ENCODE peak calls at places on chromosome 2, in nine cellular contexts. One of them, this sample, is unnamed.

GRCh38 chr2:41854227-41854626 is 193.6 kb upstream of the PKDCC start:
- DNase-seq in pancreas: no peak
- DNase-seq in H7: no peak
- DNase-seq in IMR-90: peak; percentile 64
- DNase-seq in H1: no peak
- DNase-seq in neural progenitor cell: no peak
- DNase-seq in CD8-positive, alpha-beta T cell: no peak
- DNase-seq in body of pancreas: no peak
- DNase-seq in psoas muscle: no peak
- DNase-seq in this sample: no peak

GRCh38 chr2:235229236-235229635 is 264.6 kb upstream of the AGAP1 start:
- DNase-seq in pancreas: no peak
- DNase-seq in H7: no peak
- DNase-seq in IMR-90: no peak
- DNase-seq in H1: no peak
- DNase-seq in neural progenitor cell: no peak
- DNase-seq in CD8-positive, alpha-beta T cell: no peak
- DNase-seq in body of pancreas: no peak
- DNase-seq in psoas muscle: no peak
- DNase-seq in this sample: no peak

GRCh38 chr2:28052691-28053090 is 162.2 kb downstream of the BABAM2 start:
- DNase-seq in pancreas: no peak
- DNase-seq in H7: no peak
- DNase-seq in IMR-90: peak; percentile 32
- DNase-seq in H1: no peak
- DNase-seq in neural progenitor cell: no peak
- DNase-seq in CD8-positive, alpha-beta T cell: no peak
- DNase-seq in body of pancreas: no peak
- DNase-seq in psoas muscle: no peak
- DNase-seq in this sample: no peak

GRCh38 chr2:214482716-214483115 is 71.9 kb downstream of the VWC2L start:
- DNase-seq in pancreas: no peak
- DNase-seq in H7: no peak
- DNase-seq in IMR-90: no peak
- DNase-seq in H1: no peak
- DNase-seq in neural progenitor cell: peak; percentile 22
- DNase-seq in CD8-positive, alpha-beta T cell: no peak
- DNase-seq in body of pancreas: no peak
- DNase-seq in psoas muscle: no peak
- DNase-seq in this sample: no peak

GRCh38 chr2:164515030-164515429 is 106.3 kb downstream of the GRB14 start:
- DNase-seq in pancreas: no peak
- DNase-seq in H7: no peak
- DNase-seq in IMR-90: no peak
- DNase-seq in H1: no peak
- DNase-seq in neural progenitor cell: no peak
- DNase-seq in CD8-positive, alpha-beta T cell: no peak
- DNase-seq in body of pancreas: no peak
- DNase-seq in psoas muscle: no peak
- DNase-seq in this sample: no peak

GRCh38 chr2:6967301-6967700 is 50.1 kb downstream of the RNF144A start:
- DNase-seq in pancreas: no peak
- DNase-seq in H7: no peak
- DNase-seq in IMR-90: no peak
- DNase-seq in H1: no peak
- DNase-seq in neural progenitor cell: no peak
- DNase-seq in CD8-positive, alpha-beta T cell: no peak
- DNase-seq in body of pancreas: no peak
- DNase-seq in psoas muscle: no peak
- DNase-seq in this sample: no peak

GRCh38 chr2:223740679-223741078 is 96.7 kb downstream of the AP1S3 start:
- DNase-seq in pancreas: no peak
- DNase-seq in H7: no peak
- DNase-seq in IMR-90: no peak
- DNase-seq in H1: no peak
- DNase-seq in neural progenitor cell: no peak
- DNase-seq in CD8-positive, alpha-beta T cell: no peak
- DNase-seq in body of pancreas: no peak
- DNase-seq in psoas muscle: no peak
- DNase-seq in this sample: peak; percentile 45

GRCh38 chr2:229713371-229714079 is 830 bp downstream of the DNER start:
- DNase-seq in pancreas: no peak
- DNase-seq in H7: peak; percentile 84
- DNase-seq in IMR-90: no peak
- DNase-seq in H1: no peak
- DNase-seq in neural progenitor cell: peak; percentile 78
- DNase-seq in CD8-positive, alpha-beta T cell: no peak
- DNase-seq in body of pancreas: no peak
- DNase-seq in psoas muscle: no peak
- DNase-seq in this sample: no peak

DNA sequence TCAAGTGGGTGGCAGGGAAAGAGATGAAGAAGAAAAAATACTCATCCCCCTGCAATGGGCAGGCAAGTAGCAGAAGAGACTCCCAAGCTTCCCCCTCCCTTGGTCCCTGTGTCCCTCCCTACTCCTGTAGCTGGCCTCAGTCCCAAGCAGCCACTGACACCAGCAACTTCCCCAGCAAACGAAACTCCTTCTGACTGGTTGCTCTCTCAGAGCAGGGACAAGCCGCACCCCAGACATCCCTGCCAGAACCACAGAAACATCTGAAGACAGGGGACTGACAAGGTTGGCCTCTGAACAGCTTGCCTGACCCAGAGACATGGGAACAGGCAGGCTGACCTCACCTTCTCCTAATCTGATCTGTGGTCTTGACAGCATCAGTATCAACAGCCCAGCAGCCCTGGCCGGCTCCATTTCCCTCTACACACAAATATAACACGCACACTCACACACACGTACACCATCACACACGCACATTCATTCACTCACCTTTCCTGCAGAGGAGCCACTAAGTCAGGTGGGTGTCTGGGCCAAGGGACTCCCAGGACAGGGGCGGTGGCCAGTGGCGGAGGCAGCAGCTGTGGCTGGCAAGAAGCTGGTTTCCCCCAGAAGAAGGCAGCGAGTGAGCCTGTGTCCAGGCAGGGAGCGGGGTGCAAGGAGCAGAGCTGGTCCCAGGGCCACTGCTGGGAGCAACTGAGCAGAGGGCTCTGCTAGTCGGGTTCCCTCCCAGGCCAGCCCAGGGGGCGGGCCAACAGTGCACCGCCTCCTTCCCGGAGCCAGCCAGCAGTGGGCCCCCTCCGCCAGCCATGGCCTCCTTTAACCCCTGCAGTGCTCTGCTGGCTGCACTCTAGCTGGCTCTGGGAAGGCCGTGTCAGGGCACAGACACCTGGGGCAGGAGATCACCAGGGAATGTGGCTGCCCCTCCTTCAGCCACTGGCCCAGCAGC is 59.1 kb downstream of the TNS1 start:
- DNase-seq in pancreas: peak; percentile 74
- DNase-seq in H7: peak; percentile 98
- DNase-seq in IMR-90: peak; percentile 58
- DNase-seq in H1: no peak
- DNase-seq in neural progenitor cell: peak; percentile 85
- DNase-seq in CD8-positive, alpha-beta T cell: no peak
- DNase-seq in body of pancreas: peak; percentile 73
- DNase-seq in psoas muscle: peak; percentile 91
- DNase-seq in this sample: peak; percentile 91
- H3K4me3 ChIP-seq in pancreas: peak overlapping the region; percentile 34
- H3K4me3 ChIP-seq in H7: no peak overlapping the region
- H3K4me3 ChIP-seq in IMR-90: peak overlapping the region; percentile 63
- H3K4me3 ChIP-seq in H1: no peak overlapping the region
- H3K4me3 ChIP-seq in neural progenitor cell: no peak overlapping the region
- H3K4me3 ChIP-seq in CD8-positive, alpha-beta T cell: no peak overlapping the region
- H3K4me3 ChIP-seq in body of pancreas: peak overlapping the region; percentile 24
- H3K4me3 ChIP-seq in psoas muscle: peak overlapping the region; percentile 75
- H3K4me3 ChIP-seq in this sample: peak overlapping the region; percentile 80

DNA sequence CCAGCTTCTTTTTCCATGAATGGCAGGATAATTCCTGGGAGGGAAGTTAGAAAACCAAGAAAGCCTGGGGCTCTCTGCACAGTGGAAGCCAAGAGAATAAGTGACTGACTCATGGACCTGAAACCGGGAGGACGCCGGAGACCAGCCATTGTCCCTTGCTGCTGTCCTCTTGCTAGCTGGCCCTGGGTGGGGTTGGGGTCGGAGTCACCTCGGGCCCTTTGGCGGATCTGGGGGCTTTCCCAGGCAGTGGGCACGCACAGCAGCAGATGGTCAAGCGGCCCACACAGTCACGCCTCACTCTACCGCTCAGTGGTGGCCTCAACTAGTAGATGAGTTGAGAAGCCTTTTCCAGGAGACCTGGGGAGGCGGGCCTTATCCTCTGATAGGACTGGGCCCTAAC is 15.6 kb downstream of the EFHD1 start:
- DNase-seq in pancreas: no peak
- DNase-seq in H7: no peak
- DNase-seq in IMR-90: no peak
- DNase-seq in H1: no peak
- DNase-seq in neural progenitor cell: no peak
- DNase-seq in CD8-positive, alpha-beta T cell: no peak
- DNase-seq in body of pancreas: no peak
- DNase-seq in psoas muscle: peak; percentile 25
- DNase-seq in this sample: no peak
- H3K4me3 ChIP-seq in pancreas: no peak overlapping the region
- H3K4me3 ChIP-seq in H7: no peak overlapping the region
- H3K4me3 ChIP-seq in IMR-90: no peak overlapping the region
- H3K4me3 ChIP-seq in H1: no peak overlapping the region
- H3K4me3 ChIP-seq in neural progenitor cell: no peak overlapping the region
- H3K4me3 ChIP-seq in CD8-positive, alpha-beta T cell: no peak overlapping the region
- H3K4me3 ChIP-seq in body of pancreas: no peak overlapping the region
- H3K4me3 ChIP-seq in psoas muscle: no peak overlapping the region
- H3K4me3 ChIP-seq in this sample: no peak overlapping the region

GRCh38 chr2:16303761-16304160 is 361.9 kb downstream of the CYRIA start:
- DNase-seq in pancreas: no peak
- DNase-seq in H7: peak; percentile 37
- DNase-seq in IMR-90: no peak
- DNase-seq in H1: no peak
- DNase-seq in neural progenitor cell: peak; percentile 34
- DNase-seq in CD8-positive, alpha-beta T cell: no peak
- DNase-seq in body of pancreas: no peak
- DNase-seq in psoas muscle: no peak
- DNase-seq in this sample: no peak

GRCh38 chr2:16301961-16302360 is 361.6 kb downstream of the MYCN start:
- DNase-seq in pancreas: no peak
- DNase-seq in H7: no peak
- DNase-seq in IMR-90: no peak
- DNase-seq in H1: no peak
- DNase-seq in neural progenitor cell: no peak
- DNase-seq in CD8-positive, alpha-beta T cell: no peak
- DNase-seq in body of pancreas: no peak
- DNase-seq in psoas muscle: no peak
- DNase-seq in this sample: no peak

GRCh38 chr2:16302431-16302830 is 362.1 kb downstream of the MYCN start:
- DNase-seq in pancreas: no peak
- DNase-seq in H7: no peak
- DNase-seq in IMR-90: no peak
- DNase-seq in H1: no peak
- DNase-seq in neural progenitor cell: no peak
- DNase-seq in CD8-positive, alpha-beta T cell: no peak
- DNase-seq in body of pancreas: no peak
- DNase-seq in psoas muscle: no peak
- DNase-seq in this sample: no peak

GRCh38 chr2:16305191-16305590 is 360.4 kb downstream of the CYRIA start:
- DNase-seq in pancreas: no peak
- DNase-seq in H7: no peak
- DNase-seq in IMR-90: no peak
- DNase-seq in H1: no peak
- DNase-seq in neural progenitor cell: no peak
- DNase-seq in CD8-positive, alpha-beta T cell: no peak
- DNase-seq in body of pancreas: no peak
- DNase-seq in psoas muscle: no peak
- DNase-seq in this sample: no peak

DNA sequence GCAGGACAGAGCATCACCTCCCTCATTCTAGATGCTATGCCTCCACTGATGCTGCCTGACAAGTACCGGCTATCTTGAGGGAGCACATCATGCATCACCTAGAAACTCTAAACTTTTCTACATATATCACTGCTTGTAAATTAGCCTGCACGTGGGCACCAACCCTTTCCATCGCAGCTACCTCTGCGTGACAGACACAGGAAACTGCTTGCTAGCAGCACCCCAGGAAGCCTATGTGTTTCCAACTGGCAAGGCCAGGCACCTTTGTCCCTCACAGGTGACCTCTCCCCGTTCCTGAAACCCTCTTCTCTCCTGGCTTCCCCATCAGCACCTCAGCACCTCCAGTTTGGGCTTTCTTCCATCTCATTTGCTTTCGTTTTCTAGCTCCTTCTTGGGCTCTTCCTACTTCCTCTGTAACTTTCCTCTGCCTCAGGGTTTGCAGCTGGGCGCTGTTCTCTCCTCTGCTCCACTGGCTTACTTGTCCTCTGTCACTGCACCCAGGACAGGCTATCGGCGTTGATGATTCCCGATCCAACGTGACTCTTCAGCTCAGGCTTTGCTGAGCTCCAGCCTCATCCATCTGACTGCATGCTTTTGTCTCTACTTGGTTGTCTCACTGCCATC is 362.6 kb downstream of the CYRIA start:
- DNase-seq in pancreas: no peak
- DNase-seq in H7: no peak
- DNase-seq in IMR-90: no peak
- DNase-seq in H1: no peak
- DNase-seq in neural progenitor cell: no peak
- DNase-seq in CD8-positive, alpha-beta T cell: no peak
- DNase-seq in body of pancreas: no peak
- DNase-seq in psoas muscle: no peak
- DNase-seq in this sample: no peak
- H3K4me3 ChIP-seq in pancreas: no peak overlapping the region
- H3K4me3 ChIP-seq in H7: no peak overlapping the region
- H3K4me3 ChIP-seq in IMR-90: no peak overlapping the region
- H3K4me3 ChIP-seq in H1: no peak overlapping the region
- H3K4me3 ChIP-seq in neural progenitor cell: no peak overlapping the region
- H3K4me3 ChIP-seq in CD8-positive, alpha-beta T cell: no peak overlapping the region
- H3K4me3 ChIP-seq in body of pancreas: no peak overlapping the region
- H3K4me3 ChIP-seq in psoas muscle: no peak overlapping the region
- H3K4me3 ChIP-seq in this sample: no peak overlapping the region

GRCh38 chr2:62569907-62570793 is 64.2 kb upstream of the TMEM17 start:
- DNase-seq in pancreas: peak; percentile 79
- DNase-seq in H7: peak; percentile 75
- DNase-seq in IMR-90: no peak
- DNase-seq in H1: no peak
- DNase-seq in neural progenitor cell: peak; percentile 24
- DNase-seq in CD8-positive, alpha-beta T cell: no peak
- DNase-seq in body of pancreas: peak; percentile 68
- DNase-seq in psoas muscle: no peak
- DNase-seq in this sample: no peak
- H3K4me3 ChIP-seq in pancreas: peak overlapping the region; percentile 17
- H3K4me3 ChIP-seq in H7: no peak overlapping the region
- H3K4me3 ChIP-seq in IMR-90: no peak overlapping the region
- H3K4me3 ChIP-seq in H1: peak overlapping the region; percentile 45
- H3K4me3 ChIP-seq in neural progenitor cell: peak overlapping the region; percentile 45
- H3K4me3 ChIP-seq in CD8-positive, alpha-beta T cell: no peak overlapping the region
- H3K4me3 ChIP-seq in body of pancreas: no peak overlapping the region
- H3K4me3 ChIP-seq in psoas muscle: no peak overlapping the region
- H3K4me3 ChIP-seq in this sample: no peak overlapping the region